ENCODE peak calls at places on chromosome 4, in six cellular contexts. One of them, this sample, is unnamed. For H3K36me3 and H3K4me1, the result is how much of the 10 kb centered on the place peaks cover.

GRCh38 chr4:128061566-128062536 is 739 bp downstream of the LARP1B start:
- DNase-seq in ovary: peak
- DNase-seq in tibial nerve: peak
- DNase-seq in IMR-90: peak
- DNase-seq in transverse colon: peak
- DNase-seq in tibial artery: peak
- DNase-seq in this sample: peak

GRCh38 chr4:78720994-78721677 is 55.0 kb upstream of the BMP2K start:
- DNase-seq in ovary: no peak
- DNase-seq in tibial nerve: peak
- DNase-seq in IMR-90: no peak
- DNase-seq in transverse colon: peak
- DNase-seq in tibial artery: peak
- DNase-seq in this sample: peak

GRCh38 chr4:55030606-55031005 is 94.8 kb downstream of the KDR start:
- DNase-seq in ovary: no peak
- DNase-seq in tibial nerve: no peak
- DNase-seq in IMR-90: no peak
- DNase-seq in transverse colon: no peak
- DNase-seq in tibial artery: no peak
- DNase-seq in this sample: peak

GRCh38 chr4:54149323-54149722 is 49.4 kb downstream of the GSX2 start:
- DNase-seq in ovary: no peak
- DNase-seq in tibial nerve: no peak
- DNase-seq in IMR-90: no peak
- DNase-seq in transverse colon: no peak
- DNase-seq in tibial artery: no peak
- DNase-seq in this sample: no peak

GRCh38 chr4:2583517-2583916 is 47.1 kb downstream of the FAM193A start:
- DNase-seq in ovary: no peak
- DNase-seq in tibial nerve: no peak
- DNase-seq in IMR-90: peak
- DNase-seq in transverse colon: no peak
- DNase-seq in tibial artery: no peak
- DNase-seq in this sample: no peak

GRCh38 chr4:98679738-98680137 is 21.3 kb upstream of the TSPAN5 start:
- DNase-seq in ovary: no peak
- DNase-seq in tibial nerve: no peak
- DNase-seq in IMR-90: no peak
- DNase-seq in transverse colon: no peak
- DNase-seq in tibial artery: no peak
- DNase-seq in this sample: no peak

GRCh38 chr4:167290684-167291083 is 56.4 kb upstream of the SPOCK3 start:
- DNase-seq in ovary: no peak
- DNase-seq in tibial nerve: no peak
- DNase-seq in IMR-90: no peak
- DNase-seq in transverse colon: no peak
- DNase-seq in tibial artery: no peak
- DNase-seq in this sample: no peak

GRCh38 chr4:6437682-6438264 is 34.6 kb downstream of the PPP2R2C start:
- DNase-seq in ovary: no peak
- DNase-seq in tibial nerve: no peak
- DNase-seq in IMR-90: no peak
- DNase-seq in transverse colon: no peak
- DNase-seq in tibial artery: no peak
- DNase-seq in this sample: no peak

GRCh38 chr4:150366487-150366999 is 215.4 kb upstream of the MAB21L2 start:
- DNase-seq in ovary: no peak
- DNase-seq in tibial nerve: no peak
- DNase-seq in IMR-90: no peak
- DNase-seq in transverse colon: no peak
- DNase-seq in tibial artery: no peak
- DNase-seq in this sample: no peak

GRCh38 chr4:2248044-2248780 is 6.3 kb upstream of the HAUS3 start:
- DNase-seq in ovary: no peak
- DNase-seq in tibial nerve: no peak
- DNase-seq in IMR-90: no peak
- DNase-seq in transverse colon: no peak
- DNase-seq in tibial artery: peak
- DNase-seq in this sample: no peak

GRCh38 chr4:86834901-86835300 is 14.3 kb downstream of the SLC10A6 start:
- DNase-seq in ovary: no peak
- DNase-seq in tibial nerve: no peak
- DNase-seq in IMR-90: peak
- DNase-seq in transverse colon: no peak
- DNase-seq in tibial artery: no peak
- DNase-seq in this sample: no peak

GRCh38 chr4:135240796-135241195 is 1039.2 kb upstream of the PABPC4L start:
- DNase-seq in ovary: no peak
- DNase-seq in tibial nerve: no peak
- DNase-seq in IMR-90: peak
- DNase-seq in transverse colon: no peak
- DNase-seq in tibial artery: no peak
- DNase-seq in this sample: no peak

GRCh38 chr4:33722800-33723511 is 2521.4 kb downstream of the ARAP2 start:
- DNase-seq in ovary: no peak
- DNase-seq in tibial nerve: no peak
- DNase-seq in IMR-90: no peak
- DNase-seq in transverse colon: no peak
- DNase-seq in tibial artery: no peak
- DNase-seq in this sample: no peak

GRCh38 chr4:107292979-107293378 is 256.9 kb upstream of the DKK2 start:
- DNase-seq in ovary: no peak
- DNase-seq in tibial nerve: no peak
- DNase-seq in IMR-90: no peak
- DNase-seq in transverse colon: no peak
- DNase-seq in tibial artery: no peak
- DNase-seq in this sample: no peak

DNA sequence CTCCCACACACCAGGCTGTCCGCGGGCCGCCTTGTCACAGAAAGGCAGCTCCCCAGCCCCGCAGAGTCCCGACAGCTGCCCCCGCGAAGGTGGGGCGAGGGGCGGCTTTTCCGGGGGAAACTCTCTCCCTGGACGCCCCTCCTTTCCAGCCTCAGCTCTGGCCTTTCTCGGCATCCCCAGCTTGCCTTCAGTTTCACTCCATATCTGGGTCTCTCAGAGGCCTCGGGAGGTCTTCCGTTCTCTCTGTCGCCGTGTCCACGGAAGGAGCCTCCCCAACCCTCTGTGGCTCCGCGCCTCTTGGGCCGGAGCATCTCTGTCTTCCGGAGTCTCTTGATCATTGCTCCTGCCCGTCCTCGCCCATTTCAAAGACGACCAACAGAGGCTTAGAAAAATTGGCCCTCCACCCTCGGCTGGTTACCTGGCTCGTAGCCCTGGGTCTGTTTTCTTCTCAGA is 6.1 kb upstream of the MSX1 start:
- DNase-seq in ovary: no peak
- DNase-seq in tibial nerve: no peak
- DNase-seq in IMR-90: no peak
- DNase-seq in transverse colon: no peak
- DNase-seq in tibial artery: no peak
- DNase-seq in this sample: no peak
- H3K4me3 ChIP-seq in ovary: peak
- H3K4me3 ChIP-seq in tibial nerve: peak
- H3K4me3 ChIP-seq in IMR-90: peak
- H3K4me3 ChIP-seq in transverse colon: peak
- H3K4me3 ChIP-seq in tibial artery: peak
- H3K4me3 ChIP-seq in this sample: no peak

GRCh38 chr4:102312447-102312846 is 32.8 kb downstream of the SLC39A8 start:
- DNase-seq in ovary: no peak
- DNase-seq in tibial nerve: no peak
- DNase-seq in IMR-90: no peak
- DNase-seq in transverse colon: no peak
- DNase-seq in tibial artery: no peak
- DNase-seq in this sample: no peak

GRCh38 chr4:102308032-102308799 is 37.1 kb downstream of the SLC39A8 start:
- DNase-seq in ovary: no peak
- DNase-seq in tibial nerve: no peak
- DNase-seq in IMR-90: no peak
- DNase-seq in transverse colon: no peak
- DNase-seq in tibial artery: no peak
- DNase-seq in this sample: no peak

GRCh38 chr4:102311407-102311806 is 33.9 kb downstream of the SLC39A8 start:
- DNase-seq in ovary: no peak
- DNase-seq in tibial nerve: no peak
- DNase-seq in IMR-90: no peak
- DNase-seq in transverse colon: no peak
- DNase-seq in tibial artery: no peak
- DNase-seq in this sample: no peak

GRCh38 chr4:102315532-102315931 is 29.8 kb downstream of the SLC39A8 start:
- DNase-seq in ovary: no peak
- DNase-seq in tibial nerve: no peak
- DNase-seq in IMR-90: no peak
- DNase-seq in transverse colon: no peak
- DNase-seq in tibial artery: no peak
- DNase-seq in this sample: no peak

GRCh38 chr4:102311912-102312311 is 33.4 kb downstream of the SLC39A8 start:
- DNase-seq in ovary: no peak
- DNase-seq in tibial nerve: no peak
- DNase-seq in IMR-90: no peak
- DNase-seq in transverse colon: no peak
- DNase-seq in tibial artery: no peak
- DNase-seq in this sample: no peak
- H3K36me3 ChIP-seq in ovary: under half
- H3K36me3 ChIP-seq in tibial nerve: under half
- H3K36me3 ChIP-seq in IMR-90: under half
- H3K36me3 ChIP-seq in transverse colon: under half
- H3K36me3 ChIP-seq in tibial artery: under half
- H3K36me3 ChIP-seq in this sample: under half

GRCh38 chr4:183797041-183797444 is 108.1 kb upstream of the STOX2 start:
- DNase-seq in ovary: no peak
- DNase-seq in tibial nerve: no peak
- DNase-seq in IMR-90: no peak
- DNase-seq in transverse colon: peak
- DNase-seq in tibial artery: no peak
- DNase-seq in this sample: no peak
- H3K4me1 ChIP-seq in ovary: under half
- H3K4me1 ChIP-seq in tibial nerve: under half
- H3K4me1 ChIP-seq in IMR-90: under half
- H3K4me1 ChIP-seq in transverse colon: under half
- H3K4me1 ChIP-seq in tibial artery: under half
- H3K4me1 ChIP-seq in this sample: under half

GRCh38 chr4:121256346-121256745 is 92.2 kb upstream of the TNIP3 start:
- DNase-seq in ovary: no peak
- DNase-seq in tibial nerve: no peak
- DNase-seq in IMR-90: peak
- DNase-seq in transverse colon: no peak
- DNase-seq in tibial artery: no peak
- DNase-seq in this sample: peak
- H3K4me3 ChIP-seq in ovary: no peak
- H3K4me3 ChIP-seq in tibial nerve: no peak
- H3K4me3 ChIP-seq in IMR-90: no peak
- H3K4me3 ChIP-seq in transverse colon: no peak
- H3K4me3 ChIP-seq in tibial artery: no peak
- H3K4me3 ChIP-seq in this sample: no peak

GRCh38 chr4:186707574-186707973 is 16.1 kb downstream of the FAT1 start:
- DNase-seq in ovary: no peak
- DNase-seq in tibial nerve: no peak
- DNase-seq in IMR-90: no peak
- DNase-seq in transverse colon: no peak
- DNase-seq in tibial artery: no peak
- DNase-seq in this sample: no peak

GRCh38 chr4:186708554-186708953 is 15.1 kb downstream of the FAT1 start:
- DNase-seq in ovary: no peak
- DNase-seq in tibial nerve: no peak
- DNase-seq in IMR-90: no peak
- DNase-seq in transverse colon: no peak
- DNase-seq in tibial artery: no peak
- DNase-seq in this sample: no peak

GRCh38 chr4:186710521-186711119 is 13.0 kb downstream of the FAT1 start:
- DNase-seq in ovary: no peak
- DNase-seq in tibial nerve: no peak
- DNase-seq in IMR-90: no peak
- DNase-seq in transverse colon: no peak
- DNase-seq in tibial artery: no peak
- DNase-seq in this sample: no peak

GRCh38 chr4:186709509-186709908 is 14.1 kb downstream of the FAT1 start:
- DNase-seq in ovary: no peak
- DNase-seq in tibial nerve: no peak
- DNase-seq in IMR-90: no peak
- DNase-seq in transverse colon: no peak
- DNase-seq in tibial artery: no peak
- DNase-seq in this sample: no peak

GRCh38 chr4:186707996-186708395 is 15.7 kb downstream of the FAT1 start:
- DNase-seq in ovary: no peak
- DNase-seq in tibial nerve: no peak
- DNase-seq in IMR-90: no peak
- DNase-seq in transverse colon: peak
- DNase-seq in tibial artery: no peak
- DNase-seq in this sample: no peak
- H3K36me3 ChIP-seq in ovary: under half
- H3K36me3 ChIP-seq in tibial nerve: under half
- H3K36me3 ChIP-seq in IMR-90: half or more
- H3K36me3 ChIP-seq in transverse colon: under half
- H3K36me3 ChIP-seq in tibial artery: under half
- H3K36me3 ChIP-seq in this sample: under half

DNA sequence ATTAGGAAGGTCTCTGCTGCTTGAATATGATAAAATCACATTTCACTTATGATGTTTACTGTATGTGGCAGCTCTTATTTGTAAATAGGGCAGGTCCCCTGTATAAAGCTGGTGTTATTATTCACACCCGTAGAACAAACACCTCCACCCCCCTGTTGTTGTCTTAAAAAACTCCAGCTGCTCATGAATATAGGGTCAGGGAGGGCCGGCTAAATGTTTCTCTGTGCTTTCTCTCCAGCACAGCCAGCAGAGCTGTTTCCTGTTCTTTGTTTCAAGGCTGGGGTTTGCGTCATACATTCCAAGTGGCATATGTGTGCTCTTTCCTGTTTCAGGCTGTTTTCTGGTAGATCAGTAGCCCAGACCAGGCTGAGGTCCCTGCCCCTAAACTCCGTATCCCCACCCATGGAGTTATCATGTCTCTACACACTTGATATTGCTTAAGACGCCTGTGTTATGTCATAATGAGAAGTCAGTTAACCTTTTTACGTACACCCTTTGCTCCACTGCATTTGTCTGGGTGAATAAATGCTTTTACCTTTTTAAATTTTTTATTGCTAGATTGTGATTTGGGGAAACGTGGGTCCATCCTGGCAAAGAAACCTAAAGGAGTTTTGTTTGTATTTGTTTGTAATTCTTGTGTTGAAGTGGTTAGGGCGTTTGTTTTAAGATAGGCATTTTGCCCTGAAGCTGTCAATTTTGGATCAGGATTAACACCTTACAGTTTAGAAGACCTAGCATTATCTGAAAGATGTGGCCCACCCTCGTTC is 3.2 kb downstream of the KLF3 start:
- DNase-seq in ovary: peak
- DNase-seq in tibial nerve: peak
- DNase-seq in IMR-90: peak
- DNase-seq in transverse colon: peak
- DNase-seq in tibial artery: peak
- DNase-seq in this sample: peak
- H3K4me1 ChIP-seq in ovary: under half
- H3K4me1 ChIP-seq in tibial nerve: under half
- H3K4me1 ChIP-seq in IMR-90: under half
- H3K4me1 ChIP-seq in transverse colon: half or more
- H3K4me1 ChIP-seq in tibial artery: half or more
- H3K4me1 ChIP-seq in this sample: under half

This sample was measured in small intestine.